ENCODE peak calls at places on chromosomes 7 and 10, in seven cellular contexts. H, U, F, Z, T, G and O are unnamed samples.

GRCh38 chr7:141220263-141220662 is 146.4 kb downstream of the TMEM178B start:
- DNase-seq in H (peak), U (no peak), F (no peak), Z (no peak), T (no peak), G (peak), O (no peak)

GRCh38 chr10:132410056-132410778 is 13.2 kb downstream of the PWWP2B start:
- DNase-seq in H (no peak), U (no peak), F (no peak), Z (no peak), T (no peak), G (no peak), O (no peak)

GRCh38 chr7:5591547-5591899 is 167.9 kb upstream of the TNRC18 start:
- DNase-seq in H (no peak), U (no peak), F (peak), Z (no peak), T (no peak), G (no peak), O (peak)

GRCh38 chr7:90625562-90625961 is 29.4 kb downstream of the CDK14 start:
- DNase-seq in H (no peak), U (peak), F (peak), Z (no peak), T (no peak), G (no peak), O (no peak)

GRCh38 chr10:130301026-130301892 is 165.1 kb downstream of the GLRX3 start:
- DNase-seq in H (no peak), U (peak), F (peak), Z (no peak), T (peak), G (peak), O (no peak)

GRCh38 chr7:8147004-8147403 is 115.0 kb downstream of the ICA1 start:
- DNase-seq in H (no peak), U (no peak), F (no peak), Z (no peak), T (no peak), G (no peak), O (no peak)

GRCh38 chr7:120990468-120991118 is 2.1 kb downstream of the CPED1 start:
- DNase-seq in H (no peak), U (no peak), F (peak), Z (no peak), T (no peak), G (no peak), O (no peak)

GRCh38 chr7:372939-373791 is 83.2 kb downstream of the FOXL3 start:
- DNase-seq in H (no peak), U (no peak), F (no peak), Z (no peak), T (no peak), G (no peak), O (no peak)

GRCh38 chr7:16660702-16661464 is 14.9 kb downstream of the BZW2 start:
- DNase-seq in H (no peak), U (peak), F (no peak), Z (no peak), T (no peak), G (no peak), O (peak)

GRCh38 chr7:80182630-80183276 is 48.1 kb downstream of the GNAI1 start:
- DNase-seq in H (no peak), U (peak), F (no peak), Z (no peak), T (no peak), G (no peak), O (peak)

GRCh38 chr7:105871142-105871541 is 5.3 kb downstream of the ATXN7L1 start:
- DNase-seq in H (no peak), U (peak), F (no peak), Z (no peak), T (no peak), G (no peak), O (peak)

GRCh38 chr10:44390585-44391072 is 5.7 kb upstream of the CXCL12 start:
- DNase-seq in H (no peak), U (no peak), F (peak), Z (no peak), T (no peak), G (no peak), O (no peak)

GRCh38 chr10:29691564-29692064 is 56.8 kb upstream of the SVIL start:
- DNase-seq in H (no peak), U (peak), F (no peak), Z (no peak), T (no peak), G (no peak), O (no peak)